ENCODE peak calls at places on chromosome 5, in seven cellular contexts. Z is mesenchymal stem cell, B is mesendoderm, C is IMR-90, J is H9, A is H1, E is neuronal stem cell. L is an unnamed sample.

GRCh38 chr5:82799346-82800077 is 277.7 kb downstream of the TMEM167A start:
- DNase-seq in E (no peak), A (no peak), B (no peak), Z (no peak), C (no peak), J (no peak), L (no peak)

GRCh38 chr5:40386293-40386692 is 293.4 kb upstream of the PTGER4 start:
- DNase-seq in J (no peak), Z (peak), B (peak), E (no peak), A (no peak), C (peak), L (no peak)

GRCh38 chr5:53030828-53031425 is 41.8 kb downstream of the ITGA2 start:
- DNase-seq in A (no peak), Z (no peak), B (no peak), E (no peak), C (peak), J (no peak), L (no peak)

GRCh38 chr5:179261301-179262125 is 83.7 kb downstream of the ADAMTS2 start:
- DNase-seq in A (peak), C (peak), J (peak), B (peak), E (peak), Z (peak), L (no peak)

GRCh38 chr5:37055383-37055990 is 178.9 kb downstream of the NIPBL start:
- DNase-seq in B (no peak), Z (no peak), C (no peak), J (no peak), E (no peak), A (no peak), L (no peak)

GRCh38 chr5:171162602-171163001 is 146.4 kb upstream of the TLX3 start:
- DNase-seq in Z (peak), C (peak), J (peak), A (peak), B (peak), E (peak), L (no peak)

GRCh38 chr5:102154291-102154690 is 141.8 kb downstream of the SLCO4C1 start:
- DNase-seq in J (no peak), B (no peak), A (no peak), E (no peak), Z (peak), C (no peak), L (no peak)

GRCh38 chr5:138338411-138339085 is 482 bp downstream of the FAM53C start:
- DNase-seq in A (no peak), J (no peak), Z (peak), B (peak), E (no peak), C (no peak), L (no peak)

GRCh38 chr5:32406650-32407049 is 37.9 kb downstream of the ZFR start:
- DNase-seq in B (no peak), E (no peak), Z (no peak), J (no peak), A (no peak), C (no peak), L (no peak)

GRCh38 chr5:84237126-84237525 is 147.6 kb downstream of the EDIL3 start:
- DNase-seq in C (no peak), E (no peak), Z (no peak), J (no peak), B (no peak), A (no peak), L (no peak)

GRCh38 chr5:107790671-107791070 is 119.9 kb upstream of the EFNA5 start:
- DNase-seq in A (no peak), C (no peak), J (no peak), Z (no peak), B (no peak), E (no peak), L (no peak)

GRCh38 chr5:101306391-101307137 is 403.5 kb upstream of the ST8SIA4 start:
- DNase-seq in E (no peak), C (no peak), B (peak), Z (peak), J (no peak), A (no peak), L (peak)

GRCh38 chr5:93395010-93395409 is 186.0 kb downstream of the NR2F1-AS1 start:
- DNase-seq in E (no peak), B (no peak), Z (no peak), J (no peak), A (no peak), C (no peak), L (no peak)
- H3K4ac ChIP-seq in E (no peak), B (no peak), Z (no peak), J (no peak), A (no peak), C (no peak), L (no peak)

GRCh38 chr5:140236896-140237598 is 62.1 kb downstream of the CYSTM1 start:
- DNase-seq in B (no peak), Z (no peak), J (no peak), E (no peak), C (no peak), A (no peak), L (no peak)
- H3K4ac ChIP-seq in B (no peak), Z (no peak), J (no peak), E (no peak), C (no peak), A (no peak), L (no peak)

DNA sequence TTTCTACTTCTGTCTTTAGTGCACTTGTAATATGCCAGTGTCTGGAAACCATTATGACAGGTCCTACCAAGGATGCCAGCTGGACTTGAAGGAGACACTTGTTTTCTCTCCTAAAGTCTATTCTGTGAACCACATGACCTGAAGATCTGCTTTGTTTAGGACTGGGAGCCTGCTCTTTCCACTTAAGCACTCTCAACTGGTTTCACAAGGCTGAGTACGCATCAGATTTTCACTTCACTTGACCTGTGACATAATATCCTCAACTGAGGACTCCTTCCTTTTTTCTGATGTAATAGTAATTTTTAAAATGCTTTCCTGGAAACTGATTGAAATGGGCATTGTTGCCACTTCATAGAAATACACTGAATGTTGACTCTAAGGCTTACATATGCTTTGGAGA is 52.2 kb downstream of the PDE8B start:
- DNase-seq in C (no peak), E (no peak), J (no peak), B (no peak), A (no peak), Z (peak), L (no peak)
- H3K4ac ChIP-seq in C (no peak), E (no peak), J (no peak), B (no peak), A (no peak), Z (no peak), L (no peak)

GRCh38 chr5:173660481-173661280 is 44.2 kb upstream of the BOD1 start:
- DNase-seq in Z (no peak), J (no peak), E (no peak), B (no peak), A (no peak), C (no peak), L (no peak)
- H3K4ac ChIP-seq in Z (no peak), J (no peak), E (no peak), B (no peak), A (no peak), C (no peak), L (no peak)

GRCh38 chr5:155263381-155263780 is 249.8 kb downstream of the KIF4B start:
- DNase-seq in A (no peak), E (no peak), B (no peak), J (no peak), Z (no peak), C (no peak), L (no peak)
- H3K4ac ChIP-seq in A (no peak), E (no peak), B (no peak), J (no peak), Z (no peak), C (no peak), L (no peak)

GRCh38 chr5:891837-892389 is 688 bp downstream of the BRD9 start:
- DNase-seq in E (no peak), B (peak), J (no peak), Z (peak), A (no peak), C (peak), L (peak)

GRCh38 chr5:893711-894110 is 1.0 kb downstream of the TRIP13 start:
- DNase-seq in B (no peak), C (no peak), A (no peak), J (no peak), Z (no peak), E (no peak), L (no peak)

GRCh38 chr5:891117-891836 is 1.3 kb downstream of the BRD9 start:
- DNase-seq in A (peak), B (peak), Z (peak), E (no peak), C (no peak), J (peak), L (peak)

GRCh38 chr5:892390-893136 is at the start of the genes BRD9 and TRIP13:
- DNase-seq in E (peak), B (peak), Z (peak), C (peak), J (peak), A (no peak), L (peak)

DNA sequence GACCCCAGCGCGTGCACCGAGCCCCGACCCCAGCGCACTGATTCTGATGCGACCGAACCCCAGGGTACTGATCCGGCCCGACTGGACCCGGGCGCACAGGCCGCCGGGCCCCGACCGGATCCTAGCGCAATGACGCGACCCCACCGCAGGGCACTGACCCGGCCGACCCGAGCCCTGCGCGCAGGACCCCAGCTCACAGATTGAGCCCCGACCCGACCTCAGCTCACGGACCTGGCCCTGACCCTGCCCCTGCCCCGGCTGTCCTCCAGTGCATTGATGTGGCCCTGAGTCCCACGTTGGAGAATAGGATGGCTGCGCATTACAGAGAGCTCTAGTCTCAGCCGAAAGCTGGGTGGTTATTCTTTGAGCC is 438 bp downstream of the TRIP13 start:
- DNase-seq in J (no peak), Z (no peak), A (no peak), C (no peak), E (no peak), B (no peak), L (no peak)
- H3K4ac ChIP-seq in J (no peak), Z (no peak), A (peak), C (peak), E (no peak), B (peak), L (peak)

DNA sequence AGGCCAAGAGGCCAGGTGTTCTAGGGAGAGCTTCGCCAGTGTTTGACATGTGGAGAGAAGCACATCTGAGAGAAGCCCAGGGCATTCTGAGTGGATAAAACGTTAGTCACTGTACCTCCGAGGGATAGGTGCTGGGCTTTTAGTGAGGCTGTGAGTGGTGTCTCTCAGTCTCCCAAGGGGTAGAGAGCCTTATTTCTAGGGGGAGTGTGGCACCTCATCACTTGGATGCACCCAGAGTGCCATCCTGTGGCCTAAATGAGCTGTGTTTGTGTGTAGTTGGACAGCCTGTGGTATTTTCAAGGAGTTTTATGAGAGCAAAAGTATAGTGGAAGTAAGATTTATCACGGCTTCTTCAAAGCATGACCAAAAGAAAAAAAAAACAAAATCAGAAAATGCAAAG is 1046.9 kb upstream of the WWC1 start:
- DNase-seq in J (peak), E (peak), A (peak), B (peak), Z (peak), C (no peak), L (no peak)
- H3K4ac ChIP-seq in J (no peak), E (no peak), A (no peak), B (no peak), Z (no peak), C (no peak), L (no peak)

DNA sequence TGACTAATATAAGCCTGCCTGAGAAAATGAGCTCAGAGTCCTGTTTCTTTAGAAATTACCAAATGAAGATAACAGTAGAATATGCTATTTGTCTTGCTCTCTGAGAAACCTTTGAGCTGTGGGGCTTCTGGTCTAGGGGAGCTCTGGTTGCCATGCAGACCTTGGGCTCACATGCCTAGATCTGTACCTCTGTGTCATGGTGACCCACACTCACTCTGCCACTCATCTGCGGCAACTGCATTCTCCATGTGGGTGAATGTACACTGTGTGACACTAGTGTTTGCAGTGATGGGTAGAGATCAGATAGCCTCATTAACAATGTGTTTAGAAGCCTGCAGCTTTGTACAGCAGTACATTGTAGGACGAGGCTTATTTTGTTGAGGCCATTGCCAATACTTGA is 521.1 kb downstream of the CHSY3 start:
- DNase-seq in J (no peak), Z (no peak), B (no peak), A (no peak), E (no peak), C (no peak), L (no peak)
- H3K4ac ChIP-seq in J (no peak), Z (no peak), B (no peak), A (no peak), E (no peak), C (no peak), L (no peak)

DNA sequence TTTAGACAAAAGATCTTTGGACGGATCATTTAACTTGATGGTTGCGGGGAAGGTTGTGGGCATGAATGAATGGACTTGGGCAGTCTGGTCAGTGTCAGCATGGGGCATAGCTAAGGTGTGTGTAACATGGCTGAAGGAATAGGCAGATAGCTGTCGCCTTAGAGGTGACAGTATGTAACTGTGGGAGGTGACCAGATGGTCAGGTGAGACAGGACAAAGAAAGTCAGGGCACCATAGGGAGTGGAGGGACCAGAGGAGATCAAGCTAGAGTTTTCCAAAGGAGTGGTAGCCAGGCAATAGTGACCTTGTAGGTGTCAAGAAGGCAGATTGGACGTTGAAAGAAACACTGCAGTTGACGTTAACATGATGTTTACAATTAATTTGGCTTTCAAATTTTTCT is 43.1 kb downstream of the MARCHF6 start:
- DNase-seq in C (no peak), E (no peak), B (no peak), A (no peak), Z (no peak), J (no peak), L (no peak)
- H3K4ac ChIP-seq in C (no peak), E (no peak), B (no peak), A (no peak), Z (no peak), J (no peak), L (no peak)